ENCODE peak calls at places on chromosomes 3 and 15, in six cellular contexts. V is ovary, R is cardiac muscle cell, T is esophagus squamous epithelium, Y is tibial nerve, Q is Panc1. G is an unnamed sample.

GRCh38 chr3:36763850-36764703 is at the start of gene DCLK3:
- DNase-seq in T (no peak), R (peak; percentile 7), Y (no peak), Q (no peak), V (no peak), G (no peak)

GRCh38 chr3:175193815-175194518 is 334.8 kb downstream of the NAALADL2 start:
- DNase-seq in V (no peak), Y (no peak), R (no peak), Q (no peak), T (no peak), G (no peak)

GRCh38 chr15:89419370-89419984 is 76.9 kb downstream of the RHCG start:
- DNase-seq in T (no peak), V (no peak), Y (no peak), R (peak; percentile 60), Q (no peak), G (no peak)

GRCh38 chr15:100101389-100102089 is 240.2 kb downstream of the ADAMTS17 start:
- DNase-seq in Y (no peak), R (no peak), V (no peak), T (no peak), Q (no peak), G (no peak)

GRCh38 chr15:73265536-73266153 is 103.1 kb downstream of the HCN4 start:
- DNase-seq in Q (no peak), V (peak; percentile 12), R (peak; percentile 66), T (no peak), Y (no peak), G (peak; percentile 46)

GRCh38 chr15:28962851-28963710 is 77.3 kb downstream of the APBA2 start:
- DNase-seq in T (no peak), R (no peak), Y (no peak), V (no peak), Q (no peak), G (no peak)

GRCh38 chr3:146503459-146504202 is 34.3 kb upstream of the PLSCR2 start:
- DNase-seq in Y (no peak), Q (peak; percentile 38), V (no peak), T (no peak), R (peak; percentile 89), G (peak; percentile 83)

GRCh38 chr3:160999268-160999667 is 105.9 kb downstream of the B3GALNT1 start:
- DNase-seq in Y (no peak), R (no peak), Q (no peak), T (no peak), V (no peak), G (no peak)

GRCh38 chr15:88878720-88879184 is 16.6 kb downstream of the HAPLN3 start:
- DNase-seq in T (no peak), V (no peak), Y (no peak), Q (no peak), R (peak; percentile 60), G (peak; percentile 37)

GRCh38 chr15:25652697-25653096 is 210.4 kb downstream of the ATP10A start:
- DNase-seq in Y (no peak), Q (no peak), T (no peak), R (no peak), V (no peak), G (no peak)

GRCh38 chr3:171286580-171287249 is 173.5 kb downstream of the TNIK start:
- DNase-seq in V (no peak), R (peak; percentile 82), T (no peak), Q (no peak), Y (no peak), G (no peak)

GRCh38 chr3:38565339-38566214 is 69.4 kb downstream of the EXOG start:
- DNase-seq in Q (no peak), R (no peak), V (no peak), T (no peak), Y (no peak), G (no peak)

GRCh38 chr3:155425351-155425750 is 131.9 kb upstream of the STRIT1 start:
- DNase-seq in R (no peak), Q (no peak), V (no peak), Y (no peak), T (no peak), G (no peak)

GRCh38 chr3:71050521-71051258 is 532.8 kb downstream of the FOXP1 start:
- DNase-seq in Q (no peak), V (no peak), Y (no peak), T (no peak), R (peak; percentile 75), G (no peak)

GRCh38 chr15:39667382-39668127 is 86.7 kb downstream of the THBS1 start:
- DNase-seq in R (no peak), Y (no peak), T (no peak), V (no peak), Q (no peak), G (peak; percentile 9)

GRCh38 chr3:100516232-100516631 is 23.8 kb downstream of the TMEM45A start:
- DNase-seq in Q (no peak), T (no peak), R (peak; percentile 66), Y (no peak), V (no peak), G (no peak)

GRCh38 chr3:52507359-52507758 is 12.2 kb downstream of the STAB1 start:
- DNase-seq in R (peak; percentile 27), Y (no peak), Q (no peak), V (no peak), T (no peak), G (peak; percentile 61)

GRCh38 chr3:20317616-20318015 is 131.6 kb upstream of the SGO1 start:
- DNase-seq in Y (no peak), R (no peak), V (no peak), Q (no peak), T (no peak), G (no peak)
- H3K4me3 ChIP-seq in Y (no peak overlapping the region), R (no peak overlapping the region), V (no peak overlapping the region), Q (no peak overlapping the region), T (no peak overlapping the region), G (no peak overlapping the region)

DNA sequence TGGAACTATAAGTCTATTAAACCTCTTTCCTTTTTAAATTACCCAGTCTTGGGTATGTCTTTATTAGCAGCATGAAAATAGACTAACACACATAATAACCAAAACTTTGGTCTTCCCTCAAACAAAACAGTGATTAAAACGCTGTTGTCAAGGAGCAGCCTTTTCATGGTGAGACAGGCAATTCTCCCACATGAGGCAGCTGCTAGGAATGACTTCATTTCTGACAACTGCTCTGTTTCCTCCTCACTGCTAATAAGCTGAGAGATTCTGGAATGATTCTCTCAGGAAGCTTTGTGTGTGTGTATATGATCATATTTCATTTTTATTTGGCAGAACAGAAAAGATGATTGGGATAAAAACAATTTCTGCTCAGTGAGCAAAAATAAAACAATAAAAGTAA is 580.6 kb upstream of the ADAMTS9 start:
- DNase-seq in Y (no peak), Q (no peak), T (no peak), V (no peak), R (peak; percentile 5), G (no peak)
- H3K36me3 ChIP-seq in Y (no peaks in the 10 kb centered on the region), Q (no peaks in the 10 kb centered on the region), T (no peaks in the 10 kb centered on the region), V (no peaks in the 10 kb centered on the region), R (no peaks in the 10 kb centered on the region), G (no peaks in the 10 kb centered on the region)

GRCh38 chr15:68868296-68868695 is 47.6 kb upstream of the ANP32A start:
- DNase-seq in Q (no peak), V (no peak), R (no peak), Y (no peak), T (no peak), G (no peak)
- H3K4me3 ChIP-seq in Q (no peak overlapping the region), V (no peak overlapping the region), R (no peak overlapping the region), Y (no peak overlapping the region), T (no peak overlapping the region), G (no peak overlapping the region)

GRCh38 chr15:60373327-60373726 is 24.5 kb downstream of the ANXA2 start:
- DNase-seq in Y (no peak), V (no peak), T (no peak), R (no peak), Q (no peak), G (peak; percentile 37)
- H3K36me3 ChIP-seq in Y (peaks cover 26% of the 10 kb centered on the region), V (no peaks in the 10 kb centered on the region), T (peaks cover 28% of the 10 kb centered on the region), R (no peaks in the 10 kb centered on the region), Q (peaks cover 18% of the 10 kb centered on the region), G (peaks cover 88% of the 10 kb centered on the region)

DNA sequence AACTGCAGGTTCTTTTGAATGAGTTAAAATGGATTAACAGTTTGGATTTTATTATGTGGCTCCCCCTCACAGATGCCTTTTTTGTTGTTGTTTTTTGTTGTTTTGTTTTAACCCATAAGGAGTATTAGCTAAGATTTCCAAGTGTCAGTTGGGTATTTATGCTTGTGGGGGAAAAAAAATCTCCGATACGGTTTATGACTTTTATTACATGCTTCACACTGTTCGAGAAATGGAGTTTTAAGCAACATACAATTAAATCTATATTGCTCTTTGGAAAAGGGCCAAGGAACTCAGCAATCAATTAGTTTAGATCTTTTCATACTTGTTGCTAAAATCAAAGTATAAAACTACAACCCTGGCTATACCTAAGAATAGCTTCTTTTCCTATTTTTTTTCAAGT is 15.9 kb downstream of the NR2F2 start:
- DNase-seq in T (no peak), Q (no peak), R (no peak), Y (no peak), V (no peak), G (no peak)
- H3K4me3 ChIP-seq in T (peak overlapping the region; percentile 19), Q (peak overlapping the region; percentile 46), R (peak overlapping the region; percentile 34), Y (peak overlapping the region; percentile 89), V (peak overlapping the region; percentile 46), G (no peak overlapping the region)

GRCh38 chr3:44993471-44994205 is 17.6 kb downstream of the EXOSC7 start:
- DNase-seq in Q (no peak), R (peak; percentile 47), T (no peak), V (no peak), Y (no peak), G (peak; percentile 66)
- H3K36me3 ChIP-seq in Q (peaks cover 2% of the 10 kb centered on the region), R (peaks cover 17% of the 10 kb centered on the region), T (peaks cover 9% of the 10 kb centered on the region), V (no peaks in the 10 kb centered on the region), Y (peaks cover 52% of the 10 kb centered on the region), G (peaks cover 45% of the 10 kb centered on the region)

GRCh38 chr3:61443886-61444285 is 117.5 kb upstream of the PTPRG start:
- DNase-seq in Y (no peak), T (no peak), V (no peak), R (no peak), Q (no peak), G (no peak)

GRCh38 chr3:61448378-61448777 is 113.0 kb upstream of the PTPRG start:
- DNase-seq in Y (no peak), T (no peak), R (peak; percentile 20), Q (no peak), V (no peak), G (no peak)

GRCh38 chr3:61442696-61443095 is 118.7 kb upstream of the PTPRG start:
- DNase-seq in V (no peak), Q (no peak), T (no peak), R (peak; percentile 54), Y (no peak), G (no peak)

GRCh38 chr3:61445924-61446323 is 115.4 kb upstream of the PTPRG start:
- DNase-seq in Y (no peak), Q (no peak), T (no peak), R (no peak), V (no peak), G (no peak)

GRCh38 chr3:61444794-61445193 is 116.6 kb upstream of the PTPRG start:
- DNase-seq in T (no peak), Q (no peak), Y (no peak), R (no peak), V (no peak), G (no peak)
- H3K4me3 ChIP-seq in T (no peak overlapping the region), Q (no peak overlapping the region), Y (no peak overlapping the region), R (no peak overlapping the region), V (no peak overlapping the region), G (no peak overlapping the region)